ENCODE peak calls at places on chromosomes 13 and 19, in ten cellular contexts. Y is GM10248, S is PC-3, G is spleen, X is WTC11, A is breast epithelium, V is left ventricle myocardium inferior, H is AG10803, K is AG09319, B is glutamatergic neuron. F is an unnamed sample.

GRCh38 chr19:38843175-38843758 is 6.5 kb downstream of the HNRNPL start:
- DNase-seq in Y (no peak), K (no peak), B (no peak), H (no peak), X (no peak), A (no peak), V (no peak), G (peak), S (no peak), F (no peak)

GRCh38 chr19:37778613-37779138 is 710 bp downstream of the ZNF573 start:
- DNase-seq in G (no peak), K (no peak), V (no peak), X (no peak), S (no peak), Y (no peak), H (peak), A (no peak), B (peak), F (peak)

GRCh38 chr13:52361225-52361624 is 44.7 kb downstream of the THSD1 start:
- DNase-seq in K (no peak), H (no peak), S (peak), G (no peak), B (no peak), Y (no peak), X (no peak), A (no peak), V (no peak), F (no peak)

GRCh38 chr13:29279859-29280258 is 315.6 kb downstream of the SLC7A1 start:
- DNase-seq in B (no peak), K (no peak), H (no peak), A (no peak), G (no peak), V (no peak), Y (no peak), S (no peak), X (no peak), F (no peak)

GRCh38 chr19:42313096-42313839 is at the start of gene TMEM145:
- DNase-seq in S (no peak), G (no peak), K (no peak), A (no peak), H (peak), B (peak), Y (peak), X (peak), V (no peak), F (peak)

GRCh38 chr19:15105044-15105443 is 2.2 kb upstream of the SYDE1 start:
- DNase-seq in V (no peak), H (no peak), Y (no peak), K (no peak), A (no peak), B (no peak), S (no peak), G (no peak), X (no peak), F (no peak)

GRCh38 chr13:65342938-65343337 is 1887.2 kb downstream of the PCDH9 start:
- DNase-seq in H (no peak), X (no peak), V (no peak), Y (no peak), K (no peak), A (no peak), S (no peak), B (no peak), G (no peak), F (peak)

GRCh38 chr13:113668491-113668971 is 1.5 kb downstream of the GRK1 start:
- DNase-seq in A (no peak), B (peak), K (no peak), V (peak), X (peak), G (peak), S (no peak), H (no peak), Y (no peak), F (no peak)

GRCh38 chr19:51691122-51692064 is 1.7 kb upstream of the SPACA6 start:
- DNase-seq in X (peak), G (no peak), S (no peak), B (peak), H (peak), V (no peak), A (no peak), Y (no peak), K (no peak), F (no peak)

GRCh38 chr13:93786846-93787245 is 560.2 kb downstream of the GPC6 start:
- DNase-seq in Y (no peak), B (no peak), G (no peak), V (no peak), K (no peak), X (no peak), S (no peak), H (no peak), A (no peak), F (no peak)

DNA sequence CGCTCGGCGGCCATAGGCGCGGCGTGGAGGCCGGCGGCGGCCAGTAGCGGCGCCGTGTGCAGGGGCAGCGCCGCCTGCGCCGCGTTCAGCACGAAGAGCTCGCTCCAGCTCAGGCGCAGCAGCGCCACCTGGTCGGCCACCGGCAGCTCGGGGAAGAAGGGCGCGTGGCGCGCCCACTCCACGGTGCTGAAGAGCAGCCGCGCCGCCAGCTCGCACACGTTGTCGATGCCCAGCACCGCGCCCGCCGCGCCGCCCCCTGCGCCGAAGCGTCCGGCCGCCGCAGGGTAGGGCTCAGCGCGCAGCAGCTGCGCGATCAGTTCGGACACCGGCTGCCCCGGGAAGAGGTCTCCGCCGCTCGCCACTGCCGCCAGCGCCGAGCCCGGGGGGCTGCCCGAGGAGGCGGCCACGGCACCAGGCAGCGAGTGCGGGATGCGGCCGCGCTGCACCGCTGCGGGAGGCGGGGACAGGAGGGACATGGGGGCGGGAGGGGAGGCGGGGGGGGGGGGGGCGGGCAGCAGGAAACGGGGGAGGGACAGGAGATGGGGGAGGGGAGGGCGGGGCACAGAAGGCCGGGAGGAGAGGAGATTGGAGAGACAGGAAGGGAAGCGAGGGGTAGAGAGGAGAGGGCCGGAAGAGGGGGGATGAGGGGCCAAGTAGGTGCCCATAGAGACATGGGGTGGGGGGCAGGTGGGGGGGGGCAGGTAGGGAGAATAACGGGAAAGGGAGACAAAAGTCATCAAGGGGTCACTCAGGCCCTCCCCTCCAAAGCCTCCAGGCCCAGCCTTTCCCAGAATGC is 9.8 kb downstream of the OCEL1 start:
- DNase-seq in S (no peak), X (peak), K (no peak), H (peak), A (peak), V (peak), Y (peak), B (peak), G (peak), F (peak)
- TF ChIP-seq CTCF in S (peak), X (no peak), K (peak), H (peak), A (peak), V (peak), Y (peak), B (no peak), G (no peak), F (peak)

GRCh38 chr19:17515408-17516149 is 4.1 kb downstream of the PGLS start:
- DNase-seq in V (no peak), S (no peak), G (no peak), X (no peak), H (no peak), K (no peak), A (no peak), B (no peak), Y (no peak), F (no peak)

GRCh38 chr19:17512574-17512939 is 1.1 kb downstream of the PGLS start:
- DNase-seq in G (no peak), X (no peak), S (no peak), K (no peak), B (no peak), Y (no peak), H (no peak), A (no peak), V (no peak), F (peak)

GRCh38 chr19:17510220-17510993 is 1.0 kb upstream of the PGLS start:
- DNase-seq in G (peak), Y (no peak), B (no peak), S (no peak), V (no peak), A (no peak), H (peak), K (no peak), X (no peak), F (peak)

GRCh38 chr19:17513801-17514200 is 2.4 kb downstream of the PGLS start:
- DNase-seq in X (no peak), Y (no peak), K (no peak), V (no peak), S (no peak), B (no peak), H (peak), G (no peak), A (no peak), F (peak)

DNA sequence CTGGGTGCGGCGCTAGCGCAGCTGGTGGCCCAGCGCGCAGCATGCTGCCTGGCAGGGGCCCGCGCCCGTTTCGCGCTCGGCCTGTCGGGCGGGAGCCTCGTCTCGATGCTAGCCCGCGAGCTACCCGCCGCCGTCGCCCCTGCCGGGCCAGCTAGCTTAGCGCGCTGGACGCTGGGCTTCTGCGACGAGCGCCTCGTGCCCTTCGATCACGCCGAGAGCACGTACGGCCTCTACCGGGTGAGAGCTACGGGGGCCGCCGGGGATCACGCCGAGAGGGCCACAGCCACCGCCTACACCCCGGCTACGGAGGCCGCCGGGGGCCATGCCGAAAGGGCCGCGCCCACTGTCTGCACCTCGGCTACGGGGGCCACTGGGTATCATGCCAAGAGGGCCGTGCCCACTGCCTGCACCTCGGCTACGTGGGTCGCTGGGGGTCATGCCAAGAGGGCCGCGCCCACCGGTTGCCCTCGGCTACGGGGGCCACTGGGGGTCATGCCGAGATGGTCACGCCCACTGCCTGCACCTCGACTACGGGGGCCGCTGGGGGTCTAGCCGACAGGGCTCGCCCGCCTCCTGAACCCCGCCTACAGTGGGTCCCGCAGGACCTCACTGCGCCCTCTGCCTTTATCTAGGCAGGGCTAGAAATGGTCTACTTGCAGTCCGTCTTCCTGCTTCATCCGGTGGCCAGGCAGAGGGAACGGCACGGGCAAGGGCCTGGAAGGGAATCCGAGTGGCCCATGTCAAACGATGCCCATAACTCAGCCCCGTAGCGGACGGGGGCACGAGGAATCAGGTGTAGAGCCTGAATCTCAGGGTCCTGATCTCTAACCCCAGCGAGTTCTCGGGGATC is 500 bp downstream of the PGLS start:
- DNase-seq in Y (peak), X (peak), K (peak), V (peak), B (peak), H (peak), G (peak), A (peak), S (peak), F (peak)
- TF ChIP-seq CTCF in Y (peak), X (no peak), K (peak), V (peak), B (no peak), H (peak), G (peak), A (no peak), S (peak), F (no peak)

DNA sequence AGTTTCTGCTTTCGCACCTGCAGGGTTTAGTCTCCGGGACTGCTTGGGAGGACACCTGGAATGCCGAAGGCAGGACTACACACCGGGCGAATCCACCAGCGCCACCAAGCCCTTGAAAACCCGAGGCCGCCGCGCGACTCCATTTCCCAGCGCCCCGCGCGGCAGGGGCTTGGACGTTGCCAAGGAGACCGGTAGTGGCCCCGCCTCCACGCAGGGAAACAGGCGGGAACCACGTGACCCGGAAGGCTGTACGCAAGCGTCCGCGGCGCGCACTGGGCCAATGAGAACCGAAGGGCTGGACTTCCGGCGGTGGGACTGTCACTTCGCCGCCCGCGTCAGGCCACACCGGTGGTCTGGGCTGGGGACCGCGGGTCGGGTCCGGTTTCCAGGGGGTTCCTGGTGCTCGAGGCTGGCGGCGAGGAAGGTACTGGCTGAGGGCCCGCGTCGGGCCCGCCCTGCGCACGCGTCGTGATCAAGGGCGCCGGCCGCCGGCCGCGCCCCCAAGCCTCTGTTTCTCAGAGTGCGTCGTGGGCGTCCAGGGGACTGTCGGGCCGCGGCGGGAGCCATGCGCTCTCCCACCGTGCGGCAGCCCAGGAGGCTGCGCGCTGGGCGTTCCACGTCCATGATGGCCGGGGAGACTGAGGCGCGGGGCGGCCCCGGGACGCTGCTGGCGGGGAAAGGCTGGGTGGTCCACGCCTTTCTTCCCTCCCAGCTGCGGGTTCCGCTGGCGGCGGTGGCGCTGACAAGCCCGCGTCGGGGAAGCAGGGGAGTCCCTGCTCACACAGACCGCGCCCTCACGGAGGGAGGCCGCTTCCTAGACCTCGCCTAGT is at the start of gene ZNF324:
- DNase-seq in B (peak), S (peak), Y (peak), H (peak), A (peak), K (peak), G (peak), X (peak), V (peak), F (peak)
- TF ChIP-seq CTCF in B (no peak), S (peak), Y (no peak), H (no peak), A (no peak), K (no peak), G (no peak), X (no peak), V (no peak), F (no peak)

GRCh38 chr19:4581381-4582111 is 22.1 kb upstream of the SEMA6B start:
- DNase-seq in G (no peak), V (no peak), B (peak), S (peak), Y (no peak), X (peak), H (no peak), A (no peak), K (no peak), F (peak)

GRCh38 chr19:4578552-4579248 is 19.2 kb upstream of the SEMA6B start:
- DNase-seq in S (no peak), V (no peak), G (no peak), B (no peak), X (no peak), H (no peak), Y (no peak), K (no peak), A (no peak), F (no peak)

GRCh38 chr19:4580961-4581380 is 21.5 kb upstream of the SEMA6B start:
- DNase-seq in A (no peak), Y (no peak), K (no peak), V (no peak), G (no peak), B (no peak), H (no peak), X (no peak), S (no peak), F (no peak)

GRCh38 chr19:4579389-4579788 is 19.9 kb upstream of the SEMA6B start:
- DNase-seq in X (no peak), K (no peak), G (no peak), Y (no peak), H (no peak), A (no peak), B (no peak), S (no peak), V (no peak), F (no peak)

GRCh38 chr19:4580021-4580901 is 20.8 kb upstream of the SEMA6B start:
- DNase-seq in V (no peak), A (no peak), X (peak), B (peak), S (no peak), K (no peak), G (no peak), Y (no peak), H (no peak), F (no peak)
- TF ChIP-seq CTCF in V (no peak), A (no peak), X (peak), B (no peak), S (peak), K (peak), G (no peak), Y (no peak), H (no peak), F (no peak)

GRCh38 chr19:35219008-35219407 is 9.5 kb downstream of the FAM187B start:
- DNase-seq in G (no peak), S (no peak), V (no peak), B (no peak), K (no peak), Y (no peak), A (no peak), X (no peak), H (no peak), F (no peak)

GRCh38 chr19:35213678-35214632 is 14.6 kb downstream of the FAM187B start:
- DNase-seq in X (no peak), K (no peak), A (peak), G (peak), V (peak), Y (peak), B (no peak), H (peak), S (peak), F (peak)

GRCh38 chr19:35216026-35216832 is 12.3 kb downstream of the FAM187B start:
- DNase-seq in H (peak), K (no peak), A (no peak), Y (no peak), B (no peak), X (no peak), V (no peak), S (no peak), G (peak), F (no peak)

GRCh38 chr19:35214766-35215422 is 13.6 kb downstream of the FAM187B start:
- DNase-seq in X (no peak), V (no peak), S (no peak), A (no peak), B (no peak), H (no peak), K (no peak), G (no peak), Y (no peak), F (no peak)

GRCh38 chr19:35216833-35217707 is 11.5 kb downstream of the FAM187B start:
- DNase-seq in B (no peak), Y (peak), G (peak), X (peak), H (no peak), A (no peak), V (no peak), K (no peak), S (peak), F (no peak)
- TF ChIP-seq CTCF in B (no peak), Y (peak), G (no peak), X (no peak), H (no peak), A (no peak), V (no peak), K (no peak), S (no peak), F (no peak)

F was measured in NB4.